ENCODE peak calls at places on chromosomes 1 and 21, in six cellular contexts. One of them, this sample, is unnamed. For H3K9me3, the result is how much of the 10 kb centered on the place peaks cover.

GRCh38 chr1:10196991-10197390 is 13.4 kb upstream of the KIF1B start:
- DNase-seq in stomach: no peak
- DNase-seq in body of pancreas: no peak
- DNase-seq in heart left ventricle: no peak
- DNase-seq in esophagus muscularis mucosa: no peak
- DNase-seq in neuronal stem cell: no peak
- DNase-seq in this sample: no peak

GRCh38 chr1:171965802-171966201 is 124.5 kb downstream of the DNM3 start:
- DNase-seq in stomach: no peak
- DNase-seq in heart left ventricle: no peak
- DNase-seq in neuronal stem cell: no peak
- DNase-seq in esophagus muscularis mucosa: no peak
- DNase-seq in body of pancreas: no peak
- DNase-seq in this sample: no peak

GRCh38 chr1:163141556-163141955 is 61.2 kb downstream of the RGS5 start:
- DNase-seq in neuronal stem cell: no peak
- DNase-seq in body of pancreas: no peak
- DNase-seq in heart left ventricle: no peak
- DNase-seq in stomach: no peak
- DNase-seq in esophagus muscularis mucosa: no peak
- DNase-seq in this sample: no peak

GRCh38 chr1:116819081-116819480 is 64.9 kb downstream of the CD2 start:
- DNase-seq in stomach: no peak
- DNase-seq in body of pancreas: no peak
- DNase-seq in heart left ventricle: no peak
- DNase-seq in esophagus muscularis mucosa: no peak
- DNase-seq in neuronal stem cell: no peak
- DNase-seq in this sample: no peak

GRCh38 chr1:246809473-246809872 is 85.3 kb downstream of the SCCPDH start:
- DNase-seq in neuronal stem cell: no peak
- DNase-seq in stomach: no peak
- DNase-seq in heart left ventricle: no peak
- DNase-seq in body of pancreas: no peak
- DNase-seq in esophagus muscularis mucosa: no peak
- DNase-seq in this sample: no peak

GRCh38 chr1:74684301-74684700 is 10.7 kb upstream of the ERICH3 start:
- DNase-seq in esophagus muscularis mucosa: no peak
- DNase-seq in neuronal stem cell: no peak
- DNase-seq in heart left ventricle: no peak
- DNase-seq in stomach: no peak
- DNase-seq in body of pancreas: no peak
- DNase-seq in this sample: no peak

GRCh38 chr1:78673120-78673519 is 23.5 kb downstream of the IFI44 start:
- DNase-seq in body of pancreas: no peak
- DNase-seq in neuronal stem cell: no peak
- DNase-seq in heart left ventricle: no peak
- DNase-seq in stomach: no peak
- DNase-seq in esophagus muscularis mucosa: no peak
- DNase-seq in this sample: peak

GRCh38 chr21:31410763-31411278 is 66.8 kb upstream of the TIAM1 start:
- DNase-seq in esophagus muscularis mucosa: no peak
- DNase-seq in body of pancreas: no peak
- DNase-seq in neuronal stem cell: no peak
- DNase-seq in heart left ventricle: no peak
- DNase-seq in stomach: no peak
- DNase-seq in this sample: no peak

GRCh38 chr1:225861834-225862580 is 20.2 kb downstream of the TMEM63A start:
- DNase-seq in esophagus muscularis mucosa: no peak
- DNase-seq in body of pancreas: no peak
- DNase-seq in neuronal stem cell: no peak
- DNase-seq in heart left ventricle: no peak
- DNase-seq in stomach: no peak
- DNase-seq in this sample: no peak

GRCh38 chr1:41396084-41396483 is 34.9 kb downstream of the FOXO6 start:
- DNase-seq in neuronal stem cell: no peak
- DNase-seq in body of pancreas: no peak
- DNase-seq in stomach: no peak
- DNase-seq in heart left ventricle: no peak
- DNase-seq in esophagus muscularis mucosa: no peak
- DNase-seq in this sample: no peak

GRCh38 chr1:235113183-235113917 is 15.3 kb downstream of the TOMM20 start:
- DNase-seq in neuronal stem cell: no peak
- DNase-seq in heart left ventricle: no peak
- DNase-seq in esophagus muscularis mucosa: no peak
- DNase-seq in stomach: no peak
- DNase-seq in body of pancreas: no peak
- DNase-seq in this sample: no peak

GRCh38 chr21:36917487-36918158 is 48.8 kb downstream of the HLCS start:
- DNase-seq in neuronal stem cell: peak
- DNase-seq in esophagus muscularis mucosa: no peak
- DNase-seq in stomach: peak
- DNase-seq in body of pancreas: peak
- DNase-seq in heart left ventricle: no peak
- DNase-seq in this sample: peak

GRCh38 chr1:31010081-31010989 is 55.2 kb downstream of the PUM1 start:
- DNase-seq in stomach: no peak
- DNase-seq in esophagus muscularis mucosa: no peak
- DNase-seq in heart left ventricle: no peak
- DNase-seq in neuronal stem cell: no peak
- DNase-seq in body of pancreas: no peak
- DNase-seq in this sample: no peak

GRCh38 chr1:191929383-191929782 is 228.9 kb upstream of the RGS18 start:
- DNase-seq in esophagus muscularis mucosa: no peak
- DNase-seq in heart left ventricle: no peak
- DNase-seq in neuronal stem cell: no peak
- DNase-seq in body of pancreas: no peak
- DNase-seq in stomach: no peak
- DNase-seq in this sample: no peak

GRCh38 chr21:39054066-39054465 is 129.2 kb downstream of the PSMG1 start:
- DNase-seq in heart left ventricle: no peak
- DNase-seq in body of pancreas: no peak
- DNase-seq in stomach: no peak
- DNase-seq in esophagus muscularis mucosa: no peak
- DNase-seq in neuronal stem cell: no peak
- DNase-seq in this sample: no peak

GRCh38 chr1:236794585-236795034 is 482 bp upstream of the MTR start:
- DNase-seq in neuronal stem cell: no peak
- DNase-seq in body of pancreas: no peak
- DNase-seq in heart left ventricle: no peak
- DNase-seq in esophagus muscularis mucosa: no peak
- DNase-seq in stomach: no peak
- DNase-seq in this sample: no peak

GRCh38 chr1:214603819-214604252 is 841 bp downstream of the CENPF start:
- DNase-seq in esophagus muscularis mucosa: no peak
- DNase-seq in heart left ventricle: no peak
- DNase-seq in neuronal stem cell: no peak
- DNase-seq in body of pancreas: no peak
- DNase-seq in stomach: no peak
- DNase-seq in this sample: peak

GRCh38 chr1:9724706-9725476 is 73.4 kb downstream of the PIK3CD start:
- DNase-seq in stomach: peak
- DNase-seq in heart left ventricle: peak
- DNase-seq in esophagus muscularis mucosa: peak
- DNase-seq in body of pancreas: peak
- DNase-seq in neuronal stem cell: no peak
- DNase-seq in this sample: peak

GRCh38 chr1:7669559-7670208 is 101.4 kb upstream of the VAMP3 start:
- DNase-seq in stomach: peak
- DNase-seq in esophagus muscularis mucosa: no peak
- DNase-seq in heart left ventricle: peak
- DNase-seq in body of pancreas: peak
- DNase-seq in neuronal stem cell: no peak
- DNase-seq in this sample: peak

GRCh38 chr21:35583566-35584216 is 476.6 kb downstream of the SETD4 start:
- DNase-seq in stomach: no peak
- DNase-seq in neuronal stem cell: no peak
- DNase-seq in esophagus muscularis mucosa: no peak
- DNase-seq in body of pancreas: no peak
- DNase-seq in heart left ventricle: no peak
- DNase-seq in this sample: no peak

GRCh38 chr21:35586305-35586704 is 474.0 kb downstream of the SETD4 start:
- DNase-seq in body of pancreas: no peak
- DNase-seq in heart left ventricle: no peak
- DNase-seq in stomach: no peak
- DNase-seq in neuronal stem cell: no peak
- DNase-seq in esophagus muscularis mucosa: no peak
- DNase-seq in this sample: no peak

GRCh38 chr21:35587841-35588390 is 472.4 kb downstream of the SETD4 start:
- DNase-seq in esophagus muscularis mucosa: no peak
- DNase-seq in stomach: no peak
- DNase-seq in heart left ventricle: no peak
- DNase-seq in neuronal stem cell: no peak
- DNase-seq in body of pancreas: no peak
- DNase-seq in this sample: no peak

GRCh38 chr21:35585878-35586277 is 474.4 kb downstream of the SETD4 start:
- DNase-seq in neuronal stem cell: no peak
- DNase-seq in body of pancreas: no peak
- DNase-seq in stomach: no peak
- DNase-seq in esophagus muscularis mucosa: no peak
- DNase-seq in heart left ventricle: no peak
- DNase-seq in this sample: no peak

GRCh38 chr21:35585155-35585554 is 475.2 kb downstream of the SETD4 start:
- DNase-seq in esophagus muscularis mucosa: no peak
- DNase-seq in body of pancreas: no peak
- DNase-seq in stomach: no peak
- DNase-seq in neuronal stem cell: no peak
- DNase-seq in heart left ventricle: no peak
- DNase-seq in this sample: no peak
- H3K9me3 ChIP-seq in esophagus muscularis mucosa: under half
- H3K9me3 ChIP-seq in body of pancreas: under half
- H3K9me3 ChIP-seq in stomach: under half
- H3K9me3 ChIP-seq in neuronal stem cell: under half
- H3K9me3 ChIP-seq in heart left ventricle: under half
- H3K9me3 ChIP-seq in this sample: under half

GRCh38 chr1:18681423-18681835 is 50.8 kb downstream of the PAX7 start:
- DNase-seq in heart left ventricle: no peak
- DNase-seq in esophagus muscularis mucosa: no peak
- DNase-seq in body of pancreas: no peak
- DNase-seq in stomach: no peak
- DNase-seq in neuronal stem cell: no peak
- DNase-seq in this sample: peak

GRCh38 chr1:18673976-18674375 is 43.3 kb downstream of the PAX7 start:
- DNase-seq in neuronal stem cell: no peak
- DNase-seq in esophagus muscularis mucosa: no peak
- DNase-seq in body of pancreas: no peak
- DNase-seq in stomach: no peak
- DNase-seq in heart left ventricle: no peak
- DNase-seq in this sample: no peak

GRCh38 chr1:18682375-18682774 is 51.7 kb downstream of the PAX7 start:
- DNase-seq in body of pancreas: no peak
- DNase-seq in neuronal stem cell: no peak
- DNase-seq in heart left ventricle: no peak
- DNase-seq in esophagus muscularis mucosa: no peak
- DNase-seq in stomach: no peak
- DNase-seq in this sample: no peak

DNA sequence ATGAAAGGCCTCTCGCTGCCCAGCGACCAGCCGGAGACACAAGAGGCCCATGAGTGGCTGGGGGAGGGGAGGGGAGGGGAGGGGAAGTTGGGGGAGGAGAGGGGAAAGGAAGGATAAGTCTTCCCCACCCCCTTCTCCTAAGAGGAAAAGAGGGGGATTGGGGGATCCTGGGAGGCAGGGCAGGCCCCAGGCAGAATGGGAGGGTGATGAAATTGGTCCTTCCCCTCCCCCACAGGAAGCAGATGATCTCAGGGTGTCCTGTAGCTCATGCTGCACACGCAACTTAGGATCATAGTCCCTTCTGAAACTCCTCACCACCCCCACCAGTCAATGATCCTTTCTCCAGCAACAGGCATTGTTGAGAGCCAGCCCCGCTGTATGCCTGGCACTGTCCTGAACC is 45.8 kb downstream of the PAX7 start:
- DNase-seq in body of pancreas: no peak
- DNase-seq in esophagus muscularis mucosa: no peak
- DNase-seq in neuronal stem cell: no peak
- DNase-seq in stomach: no peak
- DNase-seq in heart left ventricle: no peak
- DNase-seq in this sample: peak
- H3K9me3 ChIP-seq in body of pancreas: under half
- H3K9me3 ChIP-seq in esophagus muscularis mucosa: under half
- H3K9me3 ChIP-seq in neuronal stem cell: under half
- H3K9me3 ChIP-seq in stomach: under half
- H3K9me3 ChIP-seq in heart left ventricle: under half
- H3K9me3 ChIP-seq in this sample: under half

GRCh38 chr1:25947027-25947426 is 40.8 kb upstream of the STMN1 start:
- DNase-seq in body of pancreas: no peak
- DNase-seq in heart left ventricle: no peak
- DNase-seq in esophagus muscularis mucosa: no peak
- DNase-seq in stomach: no peak
- DNase-seq in neuronal stem cell: no peak
- DNase-seq in this sample: no peak

GRCh38 chr1:25948641-25949040 is 42.4 kb upstream of the STMN1 start:
- DNase-seq in body of pancreas: no peak
- DNase-seq in neuronal stem cell: no peak
- DNase-seq in esophagus muscularis mucosa: no peak
- DNase-seq in heart left ventricle: no peak
- DNase-seq in stomach: no peak
- DNase-seq in this sample: no peak

GRCh38 chr1:25944986-25945385 is 38.8 kb upstream of the STMN1 start:
- DNase-seq in heart left ventricle: no peak
- DNase-seq in esophagus muscularis mucosa: no peak
- DNase-seq in neuronal stem cell: no peak
- DNase-seq in body of pancreas: no peak
- DNase-seq in stomach: peak
- DNase-seq in this sample: no peak

GRCh38 chr1:25945756-25946155 is 39.5 kb upstream of the STMN1 start:
- DNase-seq in esophagus muscularis mucosa: no peak
- DNase-seq in body of pancreas: no peak
- DNase-seq in stomach: no peak
- DNase-seq in neuronal stem cell: peak
- DNase-seq in heart left ventricle: no peak
- DNase-seq in this sample: no peak
- H3K9me3 ChIP-seq in esophagus muscularis mucosa: under half
- H3K9me3 ChIP-seq in body of pancreas: under half
- H3K9me3 ChIP-seq in stomach: under half
- H3K9me3 ChIP-seq in neuronal stem cell: under half
- H3K9me3 ChIP-seq in heart left ventricle: under half
- H3K9me3 ChIP-seq in this sample: under half

GRCh38 chr21:45183852-45184251 is 103.8 kb downstream of the POFUT2 start:
- DNase-seq in stomach: no peak
- DNase-seq in body of pancreas: no peak
- DNase-seq in neuronal stem cell: no peak
- DNase-seq in heart left ventricle: no peak
- DNase-seq in esophagus muscularis mucosa: no peak
- DNase-seq in this sample: no peak

GRCh38 chr21:45190013-45190412 is 97.7 kb downstream of the POFUT2 start:
- DNase-seq in heart left ventricle: no peak
- DNase-seq in neuronal stem cell: no peak
- DNase-seq in stomach: no peak
- DNase-seq in esophagus muscularis mucosa: no peak
- DNase-seq in body of pancreas: no peak
- DNase-seq in this sample: no peak

GRCh38 chr21:45184869-45185268 is 102.8 kb downstream of the POFUT2 start:
- DNase-seq in heart left ventricle: no peak
- DNase-seq in esophagus muscularis mucosa: peak
- DNase-seq in neuronal stem cell: no peak
- DNase-seq in stomach: no peak
- DNase-seq in body of pancreas: no peak
- DNase-seq in this sample: no peak

GRCh38 chr21:45186709-45187108 is 101.0 kb downstream of the POFUT2 start:
- DNase-seq in body of pancreas: no peak
- DNase-seq in neuronal stem cell: no peak
- DNase-seq in heart left ventricle: no peak
- DNase-seq in stomach: no peak
- DNase-seq in esophagus muscularis mucosa: no peak
- DNase-seq in this sample: no peak

GRCh38 chr21:45187646-45188045 is 100.0 kb downstream of the POFUT2 start:
- DNase-seq in esophagus muscularis mucosa: no peak
- DNase-seq in stomach: no peak
- DNase-seq in heart left ventricle: no peak
- DNase-seq in neuronal stem cell: no peak
- DNase-seq in body of pancreas: no peak
- DNase-seq in this sample: no peak
- H3K9me3 ChIP-seq in esophagus muscularis mucosa: under half
- H3K9me3 ChIP-seq in stomach: under half
- H3K9me3 ChIP-seq in heart left ventricle: under half
- H3K9me3 ChIP-seq in neuronal stem cell: under half
- H3K9me3 ChIP-seq in body of pancreas: under half
- H3K9me3 ChIP-seq in this sample: under half